ENCODE peak calls at places on chromosomes 1 and 21, in four cellular contexts. X is GM20000, U is neural crest cell, Z is stomach. Y is an unnamed sample.

GRCh38 chr1:219296430-219296850 is 122.8 kb downstream of the LYPLAL1 start:
- DNase-seq in Z (no peak), U (no peak), X (no peak), Y (no peak)

GRCh38 chr1:74474585-74474984 is 37.8 kb downstream of the LRRC53 start:
- DNase-seq in Z (no peak), U (no peak), X (no peak), Y (no peak)

GRCh38 chr21:46295996-46296752 is 10.0 kb downstream of the YBEY start:
- DNase-seq in X (peak; percentile 67), Z (peak; percentile 55), U (peak; percentile 22), Y (no peak)

GRCh38 chr1:66247415-66248208 is 286.3 kb upstream of the SGIP1 start:
- DNase-seq in U (no peak), X (peak; percentile 12), Z (no peak), Y (no peak)

GRCh38 chr1:40197656-40198055 is 36.5 kb downstream of the RLF start:
- DNase-seq in X (no peak), U (no peak), Z (no peak), Y (no peak)

GRCh38 chr1:61496501-61496900 is 228.4 kb downstream of the TM2D1 start:
- DNase-seq in U (no peak), Z (no peak), X (no peak), Y (no peak)

GRCh38 chr1:44701141-44701573 is 26.6 kb downstream of the ARMH1 start:
- DNase-seq in Z (no peak), U (no peak), X (no peak), Y (no peak)

GRCh38 chr1:47172782-47173181 is 17.1 kb downstream of the PDZK1IP1 start:
- DNase-seq in Z (no peak), U (no peak), X (no peak), Y (peak; percentile 51)

GRCh38 chr1:180197231-180197630 is 32.8 kb upstream of the LHX4 start:
- DNase-seq in X (no peak), Z (no peak), U (no peak), Y (no peak)

GRCh38 chr1:165383067-165383466 is 26.6 kb upstream of the LMX1A start:
- DNase-seq in X (no peak), Z (no peak), U (no peak), Y (no peak)

GRCh38 chr1:31111290-31111951 is 45.9 kb upstream of the PUM1 start:
- DNase-seq in X (no peak), Z (peak; percentile 40), U (no peak), Y (no peak)

GRCh38 chr21:45320991-45321656 is 33.4 kb upstream of the POFUT2 start:
- DNase-seq in Z (no peak), X (no peak), U (no peak), Y (no peak)

GRCh38 chr1:48109390-48110009 is 112.3 kb upstream of the TRABD2B start:
- DNase-seq in X (peak; percentile 31), U (peak; percentile 29), Z (no peak), Y (no peak)

GRCh38 chr1:165787741-165788140 is 19.1 kb upstream of the TMCO1 start:
- DNase-seq in Z (no peak), X (no peak), U (no peak), Y (no peak)

GRCh38 chr1:54425152-54425584 is 19.0 kb upstream of the SSBP3 start:
- DNase-seq in Z (no peak), X (no peak), U (no peak), Y (no peak)

GRCh38 chr1:31745898-31746668 is 18.1 kb downstream of the ADGRB2 start:
- DNase-seq in X (no peak), U (no peak), Z (no peak), Y (no peak)

GRCh38 chr1:185453496-185454192 is 136.6 kb upstream of the IVNS1ABP start:
- DNase-seq in X (no peak), Z (no peak), U (no peak), Y (no peak)

GRCh38 chr1:175978926-175979325 is 228.2 kb downstream of the COP1 start:
- DNase-seq in Z (no peak), U (no peak), X (no peak), Y (no peak)

GRCh38 chr1:61109158-61109557 is 26.8 kb downstream of the NFIA start:
- DNase-seq in Z (no peak), X (no peak), U (no peak), Y (no peak)

GRCh38 chr1:25832336-25833037 is 12.7 kb downstream of the MTFR1L start:
- DNase-seq in X (no peak), Z (no peak), U (no peak), Y (peak; percentile 36)

GRCh38 chr1:163168053-163168452 is 34.7 kb downstream of the RGS5 start:
- DNase-seq in X (no peak), Z (no peak), U (no peak), Y (no peak)

GRCh38 chr1:185477638-185478216 is 160.7 kb upstream of the IVNS1ABP start:
- DNase-seq in Z (peak; percentile 58), U (no peak), X (no peak), Y (no peak)

GRCh38 chr1:47871799-47872353 is 125.3 kb downstream of the TRABD2B start:
- DNase-seq in U (no peak), Z (no peak), X (no peak), Y (no peak)

GRCh38 chr1:215397106-215397505 is 170.0 kb upstream of the KCTD3 start:
- DNase-seq in U (no peak), X (no peak), Z (no peak), Y (no peak)
- TF ChIP-seq CTCF in U (no peak), X (no peak), Z (no peak), Y (no peak)

DNA sequence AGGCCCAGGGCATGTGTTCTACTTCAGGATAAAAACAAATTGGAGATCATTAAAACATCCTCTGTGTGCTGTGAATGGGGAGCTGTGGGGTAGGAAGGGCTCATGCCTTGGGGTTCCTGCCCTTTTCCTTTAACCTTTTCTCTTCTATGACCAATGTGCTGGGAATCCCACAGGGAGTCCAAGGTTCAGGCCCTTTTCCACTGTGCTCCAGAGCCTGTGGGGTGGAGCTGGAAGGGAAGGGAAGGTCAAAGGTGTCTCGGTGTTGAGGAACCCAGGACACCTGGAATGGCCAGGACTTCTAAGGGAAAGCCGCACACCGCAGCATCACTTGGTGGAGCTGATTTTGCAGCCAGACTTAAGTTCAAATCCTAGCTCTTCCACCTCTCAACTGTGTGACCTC is 63.6 kb upstream of the PARP1 start:
- DNase-seq in U (no peak), Z (no peak), X (no peak), Y (no peak)
- TF ChIP-seq CTCF in U (no peak), Z (no peak), X (no peak), Y (no peak)

GRCh38 chr1:198788561-198789064 is 149.8 kb downstream of the PTPRC start:
- DNase-seq in U (peak; percentile 43), X (peak; percentile 22), Z (no peak), Y (no peak)
- TF ChIP-seq CTCF in U (peak; percentile 54), X (peak; percentile 37), Z (no peak), Y (peak; percentile 42)

DNA sequence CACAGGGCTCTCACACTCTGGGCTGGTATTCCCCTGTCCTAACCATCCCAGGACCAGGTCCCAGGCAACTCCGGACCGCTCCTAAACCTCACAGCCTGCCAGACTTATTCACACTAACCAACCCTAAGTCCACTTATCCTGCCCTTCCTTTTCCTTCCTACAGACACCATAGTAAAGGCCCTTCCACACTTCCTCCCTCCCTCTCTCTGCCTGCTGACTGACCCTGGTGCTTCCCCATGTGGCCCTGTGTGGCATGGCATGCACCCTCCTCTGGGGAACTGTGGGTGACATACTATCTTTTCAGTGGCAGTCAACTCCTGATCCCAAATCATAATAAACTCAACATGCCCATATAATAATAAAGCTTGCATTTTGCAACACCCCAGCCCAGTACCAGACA is 155.1 kb upstream of the DNAH14 start:
- DNase-seq in X (no peak), Z (no peak), U (no peak), Y (peak; percentile 40)
- TF ChIP-seq CTCF in X (no peak), Z (no peak), U (no peak), Y (no peak)

GRCh38 chr1:112673589-112674439 is 645 bp upstream of the MOV10 start:
- DNase-seq in Z (no peak), U (no peak), X (peak; percentile 25), Y (no peak)
- TF ChIP-seq CTCF in Z (peak; percentile 46), U (peak; percentile 63), X (no peak), Y (peak; percentile 63)